ENCODE peak calls at places on chromosomes 2 and 18, in seven cellular contexts. Y is immature natural killer cell; T is activated CD4-positive, alpha-beta T cell treated with anti-CD3 and anti-CD28 coated beads for 4 hours; W is RPMI7951; P is anterior cingulate cortex; A is right cardiac atrium; G is neuronal stem cell. M is an unnamed sample.

GRCh38 chr2:97726311-97727064 is 13.1 kb downstream of the ZAP70 start:
- DNase-seq in Y (no peak), T (no peak), W (peak), P (no peak), A (no peak), G (no peak), M (no peak)

GRCh38 chr2:75200140-75200985 is 1.0 kb upstream of the TACR1 start:
- DNase-seq in Y (no peak), T (no peak), W (peak), P (peak), A (peak), G (peak), M (peak)

GRCh38 chr2:128416781-128417180 is 98.1 kb upstream of the HS6ST1 start:
- DNase-seq in Y (no peak), T (no peak), W (no peak), P (no peak), A (no peak), G (no peak), M (no peak)

GRCh38 chr2:124186801-124187200 is 161.7 kb downstream of the CNTNAP5 start:
- DNase-seq in Y (no peak), T (no peak), W (no peak), P (no peak), A (no peak), G (no peak), M (no peak)

GRCh38 chr2:71277536-71278103 is 50.7 kb upstream of the PAIP2B start:
- DNase-seq in Y (no peak), T (no peak), W (peak), P (peak), A (peak), G (peak), M (peak)

GRCh38 chr2:42931147-42931817 is 138.9 kb upstream of the HAAO start:
- DNase-seq in Y (no peak), T (no peak), W (no peak), P (no peak), A (peak), G (no peak), M (peak)

GRCh38 chr2:187876554-187876953 is 322.3 kb upstream of the TFPI start:
- DNase-seq in Y (no peak), T (no peak), W (no peak), P (no peak), A (no peak), G (no peak), M (no peak)

GRCh38 chr2:219155054-219155644 is 5.5 kb downstream of the NHEJ1 start:
- DNase-seq in Y (peak), T (peak), W (peak), P (no peak), A (no peak), G (peak), M (peak)

GRCh38 chr2:19702267-19702666 is 199.5 kb downstream of the TTC32 start:
- DNase-seq in Y (no peak), T (no peak), W (peak), P (no peak), A (no peak), G (no peak), M (no peak)

GRCh38 chr2:128714285-128714684 is 395.6 kb upstream of the HS6ST1 start:
- DNase-seq in Y (no peak), T (no peak), W (no peak), P (no peak), A (no peak), G (no peak), M (no peak)

GRCh38 chr2:108271691-108272253 is 16.9 kb upstream of the SULT1C2 start:
- DNase-seq in Y (no peak), T (no peak), W (peak), P (no peak), A (no peak), G (no peak), M (no peak)

GRCh38 chr2:172552547-172553291 is 3.2 kb upstream of the PDK1 start:
- DNase-seq in Y (no peak), T (no peak), W (peak), P (no peak), A (no peak), G (no peak), M (no peak)

GRCh38 chr2:239167766-239168444 is 232.9 kb downstream of the HDAC4 start:
- DNase-seq in Y (no peak), T (no peak), W (no peak), P (no peak), A (no peak), G (no peak), M (no peak)

GRCh38 chr2:218039171-218039570 is 29.9 kb upstream of the RUFY4 start:
- DNase-seq in Y (no peak), T (no peak), W (peak), P (no peak), A (no peak), G (no peak), M (no peak)

GRCh38 chr2:236665572-236666118 is 96.0 kb downstream of the ACKR3 start:
- DNase-seq in Y (no peak), T (no peak), W (peak), P (no peak), A (no peak), G (no peak), M (no peak)

GRCh38 chr2:133241231-133241575 is 327.1 kb downstream of the NCKAP5 start:
- DNase-seq in Y (no peak), T (no peak), W (no peak), P (no peak), A (no peak), G (no peak), M (no peak)

GRCh38 chr2:208033701-208034502 is 8.6 kb upstream of the PLEKHM3 start:
- DNase-seq in Y (peak), T (peak), W (peak), P (no peak), A (no peak), G (no peak), M (no peak)

GRCh38 chr2:207930747-207931146 is 94.6 kb downstream of the PLEKHM3 start:
- DNase-seq in Y (no peak), T (no peak), W (no peak), P (no peak), A (no peak), G (no peak), M (peak)

GRCh38 chr2:85852979-85853498 is 35.8 kb downstream of the ST3GAL5 start:
- DNase-seq in Y (peak), T (peak), W (no peak), P (no peak), A (peak), G (no peak), M (no peak)

GRCh38 chr2:231162036-231162345 is 36.4 kb upstream of the ARMC9 start:
- DNase-seq in Y (no peak), T (no peak), W (peak), P (no peak), A (no peak), G (no peak), M (no peak)

GRCh38 chr18:63148449-63149199 is 170.9 kb downstream of the BCL2 start:
- DNase-seq in Y (no peak), T (no peak), W (no peak), P (no peak), A (no peak), G (no peak), M (no peak)

GRCh38 chr2:30150786-30151185 is 4.0 kb downstream of the YPEL5 start:
- DNase-seq in Y (peak), T (no peak), W (no peak), P (no peak), A (no peak), G (no peak), M (no peak)

GRCh38 chr2:151619337-151619989 is 114.8 kb downstream of the NEB start:
- DNase-seq in Y (no peak), T (no peak), W (peak), P (no peak), A (no peak), G (no peak), M (peak)

GRCh38 chr2:239298126-239298804 is 102.6 kb downstream of the HDAC4 start:
- DNase-seq in Y (peak), T (peak), W (peak), P (no peak), A (peak), G (no peak), M (no peak)

GRCh38 chr2:204109681-204110080 is 173.1 kb downstream of the ICOS start:
- DNase-seq in Y (peak), T (no peak), W (peak), P (no peak), A (peak), G (no peak), M (peak)

GRCh38 chr18:70299393-70299792 is 10.5 kb downstream of the SOCS6 start:
- DNase-seq in Y (no peak), T (no peak), W (no peak), P (no peak), A (no peak), G (no peak), M (no peak)

GRCh38 chr18:77341527-77341926 is 91.9 kb downstream of the GALR1 start:
- DNase-seq in Y (no peak), T (no peak), W (no peak), P (no peak), A (no peak), G (no peak), M (no peak)

GRCh38 chr2:156907806-156908205 is 349.7 kb upstream of the GALNT5 start:
- DNase-seq in Y (no peak), T (no peak), W (no peak), P (no peak), A (no peak), G (no peak), M (no peak)

M was measured in nephron progenitor cell.